ENCODE peak calls at places on chromosome 15, in seven cellular contexts. E is IMR-90, L is H9, W is H1, O is mesenchymal stem cell, C is neuronal stem cell, A is mesendoderm. Y is an unnamed sample.
A peak's percentile ranks its signal among the peaks of the same experiment; 100 is the strongest.

GRCh38 chr15:32829441-32829840 is 111.6 kb downstream of the GREM1 start:
- DNase-seq in E (no peak), L (no peak), W (no peak), O (no peak), C (no peak), A (no peak), Y (no peak)

GRCh38 chr15:43406192-43406591 is 35.3 kb downstream of the TUBGCP4 start:
- DNase-seq in E (no peak), L (no peak), W (no peak), O (no peak), C (no peak), A (no peak), Y (no peak)

GRCh38 chr15:32641517-32642059 is at the start of gene SCG5:
- DNase-seq in E (peak; percentile 49), L (peak; percentile 94), W (peak; percentile 85), O (no peak), C (peak; percentile 48), A (peak; percentile 85), Y (no peak)

GRCh38 chr15:41945701-41946100 is 26.7 kb downstream of the EHD4 start:
- DNase-seq in E (no peak), L (peak; percentile 22), W (no peak), O (no peak), C (no peak), A (no peak), Y (no peak)

GRCh38 chr15:77347197-77347596 is 72.7 kb downstream of the PEAK1 start:
- DNase-seq in E (no peak), L (no peak), W (no peak), O (no peak), C (no peak), A (no peak), Y (no peak)

GRCh38 chr15:98799991-98800390 is 151.7 kb downstream of the IGF1R start:
- DNase-seq in E (no peak), L (no peak), W (no peak), O (no peak), C (no peak), A (peak; percentile 41), Y (no peak)

GRCh38 chr15:64766041-64766440 is 9.3 kb downstream of the RBPMS2 start:
- DNase-seq in E (no peak), L (no peak), W (no peak), O (no peak), C (no peak), A (no peak), Y (no peak)

GRCh38 chr15:69302929-69303328 is 4.2 kb downstream of the PAQR5 start:
- DNase-seq in E (no peak), L (no peak), W (no peak), O (no peak), C (no peak), A (no peak), Y (no peak)

GRCh38 chr15:99384992-99385669 is 133.8 kb downstream of the LRRC28 start:
- DNase-seq in E (no peak), L (no peak), W (no peak), O (no peak), C (no peak), A (peak; percentile 16), Y (no peak)

GRCh38 chr15:42549052-42549491 is 434 bp downstream of the HAUS2 start:
- DNase-seq in E (peak; percentile 12), L (no peak), W (no peak), O (peak; percentile 64), C (no peak), A (peak; percentile 62), Y (peak; percentile 53)

GRCh38 chr15:52080031-52080430 is 32.5 kb downstream of the BCL2L10 start:
- DNase-seq in E (no peak), L (no peak), W (no peak), O (no peak), C (no peak), A (no peak), Y (no peak)

GRCh38 chr15:87746333-87746732 is 510.2 kb downstream of the NTRK3 start:
- DNase-seq in E (no peak), L (no peak), W (no peak), O (no peak), C (no peak), A (no peak), Y (no peak)

GRCh38 chr15:62066663-62067447 is at the start of gene C2CD4A:
- DNase-seq in E (peak; percentile 42), L (peak; percentile 95), W (peak; percentile 87), O (peak; percentile 55), C (peak; percentile 49), A (peak; percentile 92), Y (peak; percentile 61)

GRCh38 chr15:90539789-90540188 is 10.1 kb downstream of the CRTC3 start:
- DNase-seq in E (no peak), L (no peak), W (no peak), O (no peak), C (no peak), A (no peak), Y (no peak)

GRCh38 chr15:90550919-90551318 is 21.2 kb downstream of the CRTC3 start:
- DNase-seq in E (no peak), L (no peak), W (no peak), O (no peak), C (no peak), A (no peak), Y (no peak)

GRCh38 chr15:90547545-90547944 is 17.8 kb downstream of the CRTC3 start:
- DNase-seq in E (no peak), L (no peak), W (no peak), O (no peak), C (no peak), A (no peak), Y (no peak)

GRCh38 chr15:90540768-90541167 is 11.0 kb downstream of the CRTC3 start:
- DNase-seq in E (no peak), L (no peak), W (no peak), O (no peak), C (no peak), A (no peak), Y (no peak)

GRCh38 chr15:90545095-90545494 is 15.4 kb downstream of the CRTC3 start:
- DNase-seq in E (no peak), L (no peak), W (no peak), O (no peak), C (no peak), A (no peak), Y (no peak)
- H3K4ac ChIP-seq in E (no peak overlapping the region), L (no peak overlapping the region), W (no peak overlapping the region), O (no peak overlapping the region), C (no peak overlapping the region), A (no peak overlapping the region), Y (no peak overlapping the region)

GRCh38 chr15:70428211-70428822 is 330.6 kb upstream of the TLE3 start:
- DNase-seq in E (no peak), L (no peak), W (no peak), O (no peak), C (no peak), A (no peak), Y (no peak)
- H3K23ac ChIP-seq in E (no peak overlapping the region), L (no peak overlapping the region), W (no peak overlapping the region), O (no peak overlapping the region), C (no peak overlapping the region), A (no peak overlapping the region), Y (no peak overlapping the region)

GRCh38 chr15:93051236-93052089 is 37.5 kb downstream of the RGMA start:
- DNase-seq in E (no peak), L (no peak), W (no peak), O (no peak), C (no peak), A (no peak), Y (no peak)
- H2AK5ac ChIP-seq in E (no peak overlapping the region), L (no peak overlapping the region), W (no peak overlapping the region), O (no peak overlapping the region), C (peak overlapping the region; percentile 38), A (no peak overlapping the region), Y (no peak overlapping the region)

GRCh38 chr15:48777645-48778337 is 33.1 kb downstream of the CEP152 start:
- DNase-seq in E (peak; percentile 38), L (no peak), W (no peak), O (no peak), C (no peak), A (no peak), Y (no peak)

GRCh38 chr15:48781002-48781401 is 29.9 kb downstream of the CEP152 start:
- DNase-seq in E (peak; percentile 37), L (no peak), W (no peak), O (no peak), C (no peak), A (no peak), Y (no peak)

GRCh38 chr15:48781481-48782081 is 29.3 kb downstream of the CEP152 start:
- DNase-seq in E (no peak), L (no peak), W (no peak), O (no peak), C (no peak), A (no peak), Y (no peak)

GRCh38 chr15:48775556-48775955 is 35.3 kb downstream of the CEP152 start:
- DNase-seq in E (no peak), L (no peak), W (no peak), O (no peak), C (no peak), A (no peak), Y (no peak)

GRCh38 chr15:48778338-48778730 is 32.5 kb downstream of the CEP152 start:
- DNase-seq in E (peak; percentile 8), L (no peak), W (no peak), O (no peak), C (no peak), A (no peak), Y (no peak)
- H3K4ac ChIP-seq in E (no peak overlapping the region), L (no peak overlapping the region), W (no peak overlapping the region), O (no peak overlapping the region), C (no peak overlapping the region), A (no peak overlapping the region), Y (no peak overlapping the region)

GRCh38 chr15:39320886-39321285 is 260.0 kb upstream of the THBS1 start:
- DNase-seq in E (peak; percentile 38), L (no peak), W (no peak), O (no peak), C (no peak), A (no peak), Y (no peak)
- H3K23ac ChIP-seq in E (no peak overlapping the region), L (no peak overlapping the region), W (no peak overlapping the region), O (no peak overlapping the region), C (no peak overlapping the region), A (no peak overlapping the region), Y (no peak overlapping the region)

GRCh38 chr15:89017370-89018066 is 70.7 kb upstream of the ABHD2 start:
- DNase-seq in E (peak; percentile 71), L (peak; percentile 88), W (peak; percentile 98), O (peak; percentile 69), C (peak; percentile 80), A (peak; percentile 90), Y (peak; percentile 84)
- H2AK5ac ChIP-seq in E (no peak overlapping the region), L (no peak overlapping the region), W (no peak overlapping the region), O (no peak overlapping the region), C (no peak overlapping the region), A (no peak overlapping the region), Y (no peak overlapping the region)

GRCh38 chr15:101203029-101203428 is 48.8 kb downstream of the CHSY1 start:
- DNase-seq in E (no peak), L (no peak), W (no peak), O (no peak), C (no peak), A (no peak), Y (no peak)
- H3K4ac ChIP-seq in E (no peak overlapping the region), L (no peak overlapping the region), W (no peak overlapping the region), O (no peak overlapping the region), C (no peak overlapping the region), A (no peak overlapping the region), Y (peak overlapping the region; percentile 38)

Y was measured in trophoblast cell.